ENCODE peak calls at places on chromosomes 4 and X, in nine cellular contexts. One of them, this sample, is unnamed.

GRCh38 chrX:53281321-53281822 is at the start of gene IQSEC2:
- DNase-seq in dorsolateral prefrontal cortex: no peak
- DNase-seq in astrocyte of the hippocampus: peak; percentile 91
- DNase-seq in SK-N-SH: no peak
- DNase-seq in activated naive CD4-positive, alpha-beta T cell treated with anti-CD3 and anti-CD28 coated beads, Interleukin-2, amount 10 ng/mL, durations not matched to agents 7 days and 5 days: no peak
- DNase-seq in KBM-7: peak; percentile 88
- DNase-seq in memory B cell: no peak
- DNase-seq in amniotic stem cell: peak; percentile 45
- DNase-seq in adrenal gland: peak; percentile 90
- DNase-seq in this sample: no peak

GRCh38 chrX:16671005-16671404 is 21.0 kb downstream of the S100G start:
- DNase-seq in memory B cell: no peak
- DNase-seq in KBM-7: peak; percentile 76
- DNase-seq in SK-N-SH: peak; percentile 60
- DNase-seq in dorsolateral prefrontal cortex: no peak
- DNase-seq in adrenal gland: peak; percentile 17
- DNase-seq in activated naive CD4-positive, alpha-beta T cell treated with anti-CD3 and anti-CD28 coated beads, Interleukin-2, amount 10 ng/mL, durations not matched to agents 7 days and 5 days: peak; percentile 50
- DNase-seq in amniotic stem cell: peak; percentile 41
- DNase-seq in astrocyte of the hippocampus: peak; percentile 68
- DNase-seq in this sample: peak; percentile 42

GRCh38 chr4:83782591-83782990 is 246.7 kb downstream of the GPAT3 start:
- DNase-seq in activated naive CD4-positive, alpha-beta T cell treated with anti-CD3 and anti-CD28 coated beads, Interleukin-2, amount 10 ng/mL, durations not matched to agents 7 days and 5 days: no peak
- DNase-seq in SK-N-SH: no peak
- DNase-seq in astrocyte of the hippocampus: no peak
- DNase-seq in KBM-7: no peak
- DNase-seq in amniotic stem cell: no peak
- DNase-seq in memory B cell: no peak
- DNase-seq in dorsolateral prefrontal cortex: no peak
- DNase-seq in adrenal gland: no peak
- DNase-seq in this sample: no peak

GRCh38 chr4:126890994-126891393 is 741.8 kb upstream of the INTU start:
- DNase-seq in memory B cell: no peak
- DNase-seq in dorsolateral prefrontal cortex: no peak
- DNase-seq in activated naive CD4-positive, alpha-beta T cell treated with anti-CD3 and anti-CD28 coated beads, Interleukin-2, amount 10 ng/mL, durations not matched to agents 7 days and 5 days: no peak
- DNase-seq in adrenal gland: no peak
- DNase-seq in amniotic stem cell: no peak
- DNase-seq in KBM-7: no peak
- DNase-seq in SK-N-SH: no peak
- DNase-seq in astrocyte of the hippocampus: no peak
- DNase-seq in this sample: no peak

GRCh38 chr4:19947349-19947748 is 304.4 kb upstream of the SLIT2 start:
- DNase-seq in adrenal gland: no peak
- DNase-seq in memory B cell: no peak
- DNase-seq in KBM-7: no peak
- DNase-seq in astrocyte of the hippocampus: peak; percentile 70
- DNase-seq in SK-N-SH: no peak
- DNase-seq in activated naive CD4-positive, alpha-beta T cell treated with anti-CD3 and anti-CD28 coated beads, Interleukin-2, amount 10 ng/mL, durations not matched to agents 7 days and 5 days: no peak
- DNase-seq in amniotic stem cell: no peak
- DNase-seq in dorsolateral prefrontal cortex: no peak
- DNase-seq in this sample: no peak

GRCh38 chrX:17824980-17825379 is 36.1 kb downstream of the RAI2 start:
- DNase-seq in amniotic stem cell: no peak
- DNase-seq in activated naive CD4-positive, alpha-beta T cell treated with anti-CD3 and anti-CD28 coated beads, Interleukin-2, amount 10 ng/mL, durations not matched to agents 7 days and 5 days: no peak
- DNase-seq in dorsolateral prefrontal cortex: no peak
- DNase-seq in memory B cell: no peak
- DNase-seq in adrenal gland: no peak
- DNase-seq in KBM-7: no peak
- DNase-seq in astrocyte of the hippocampus: no peak
- DNase-seq in SK-N-SH: no peak
- DNase-seq in this sample: no peak

GRCh38 chr4:149823770-149824221 is 8.2 kb upstream of the IQCM start:
- DNase-seq in adrenal gland: no peak
- DNase-seq in astrocyte of the hippocampus: peak; percentile 79
- DNase-seq in KBM-7: no peak
- DNase-seq in memory B cell: no peak
- DNase-seq in activated naive CD4-positive, alpha-beta T cell treated with anti-CD3 and anti-CD28 coated beads, Interleukin-2, amount 10 ng/mL, durations not matched to agents 7 days and 5 days: no peak
- DNase-seq in SK-N-SH: no peak
- DNase-seq in dorsolateral prefrontal cortex: no peak
- DNase-seq in amniotic stem cell: peak; percentile 29
- DNase-seq in this sample: no peak

GRCh38 chr4:3532714-3533336 is 603 bp upstream of the LRPAP1 start:
- DNase-seq in activated naive CD4-positive, alpha-beta T cell treated with anti-CD3 and anti-CD28 coated beads, Interleukin-2, amount 10 ng/mL, durations not matched to agents 7 days and 5 days: no peak
- DNase-seq in astrocyte of the hippocampus: no peak
- DNase-seq in SK-N-SH: no peak
- DNase-seq in dorsolateral prefrontal cortex: no peak
- DNase-seq in amniotic stem cell: no peak
- DNase-seq in adrenal gland: no peak
- DNase-seq in KBM-7: no peak
- DNase-seq in memory B cell: no peak
- DNase-seq in this sample: no peak

GRCh38 chrX:68284281-68284904 is 148.9 kb downstream of the OPHN1 start:
- DNase-seq in astrocyte of the hippocampus: no peak
- DNase-seq in activated naive CD4-positive, alpha-beta T cell treated with anti-CD3 and anti-CD28 coated beads, Interleukin-2, amount 10 ng/mL, durations not matched to agents 7 days and 5 days: no peak
- DNase-seq in SK-N-SH: no peak
- DNase-seq in memory B cell: no peak
- DNase-seq in amniotic stem cell: no peak
- DNase-seq in adrenal gland: no peak
- DNase-seq in dorsolateral prefrontal cortex: no peak
- DNase-seq in KBM-7: no peak
- DNase-seq in this sample: no peak

GRCh38 chrX:141815904-141816303 is 22.2 kb upstream of the MAGEC3 start:
- DNase-seq in dorsolateral prefrontal cortex: no peak
- DNase-seq in adrenal gland: no peak
- DNase-seq in amniotic stem cell: no peak
- DNase-seq in SK-N-SH: no peak
- DNase-seq in KBM-7: no peak
- DNase-seq in activated naive CD4-positive, alpha-beta T cell treated with anti-CD3 and anti-CD28 coated beads, Interleukin-2, amount 10 ng/mL, durations not matched to agents 7 days and 5 days: no peak
- DNase-seq in memory B cell: no peak
- DNase-seq in astrocyte of the hippocampus: no peak
- DNase-seq in this sample: no peak

GRCh38 chr4:107586321-107586720 is 133.7 kb downstream of the PAPSS1 start:
- DNase-seq in activated naive CD4-positive, alpha-beta T cell treated with anti-CD3 and anti-CD28 coated beads, Interleukin-2, amount 10 ng/mL, durations not matched to agents 7 days and 5 days: no peak
- DNase-seq in dorsolateral prefrontal cortex: no peak
- DNase-seq in adrenal gland: no peak
- DNase-seq in amniotic stem cell: no peak
- DNase-seq in KBM-7: no peak
- DNase-seq in astrocyte of the hippocampus: no peak
- DNase-seq in SK-N-SH: no peak
- DNase-seq in memory B cell: no peak
- DNase-seq in this sample: no peak

GRCh38 chr4:176185068-176185467 is 10.3 kb downstream of the SPATA4 start:
- DNase-seq in SK-N-SH: no peak
- DNase-seq in dorsolateral prefrontal cortex: no peak
- DNase-seq in amniotic stem cell: peak; percentile 24
- DNase-seq in memory B cell: no peak
- DNase-seq in adrenal gland: no peak
- DNase-seq in KBM-7: no peak
- DNase-seq in activated naive CD4-positive, alpha-beta T cell treated with anti-CD3 and anti-CD28 coated beads, Interleukin-2, amount 10 ng/mL, durations not matched to agents 7 days and 5 days: no peak
- DNase-seq in astrocyte of the hippocampus: peak; percentile 9
- DNase-seq in this sample: no peak

GRCh38 chr4:161403781-161404180 is 760.0 kb downstream of the FSTL5 start:
- DNase-seq in memory B cell: no peak
- DNase-seq in amniotic stem cell: no peak
- DNase-seq in adrenal gland: no peak
- DNase-seq in dorsolateral prefrontal cortex: no peak
- DNase-seq in astrocyte of the hippocampus: peak; percentile 72
- DNase-seq in KBM-7: no peak
- DNase-seq in activated naive CD4-positive, alpha-beta T cell treated with anti-CD3 and anti-CD28 coated beads, Interleukin-2, amount 10 ng/mL, durations not matched to agents 7 days and 5 days: no peak
- DNase-seq in SK-N-SH: no peak
- DNase-seq in this sample: no peak

GRCh38 chrX:154295664-154296310 is at the start of gene TKTL1:
- DNase-seq in activated naive CD4-positive, alpha-beta T cell treated with anti-CD3 and anti-CD28 coated beads, Interleukin-2, amount 10 ng/mL, durations not matched to agents 7 days and 5 days: no peak
- DNase-seq in KBM-7: no peak
- DNase-seq in amniotic stem cell: no peak
- DNase-seq in memory B cell: no peak
- DNase-seq in astrocyte of the hippocampus: no peak
- DNase-seq in adrenal gland: no peak
- DNase-seq in dorsolateral prefrontal cortex: no peak
- DNase-seq in SK-N-SH: no peak
- DNase-seq in this sample: no peak

GRCh38 chr4:8151165-8151650 is 7.4 kb downstream of the ABLIM2 start:
- DNase-seq in astrocyte of the hippocampus: no peak
- DNase-seq in activated naive CD4-positive, alpha-beta T cell treated with anti-CD3 and anti-CD28 coated beads, Interleukin-2, amount 10 ng/mL, durations not matched to agents 7 days and 5 days: no peak
- DNase-seq in SK-N-SH: no peak
- DNase-seq in dorsolateral prefrontal cortex: no peak
- DNase-seq in memory B cell: no peak
- DNase-seq in amniotic stem cell: no peak
- DNase-seq in KBM-7: no peak
- DNase-seq in adrenal gland: no peak
- DNase-seq in this sample: no peak

GRCh38 chrX:151516538-151517187 is 46.8 kb upstream of the PASD1 start:
- DNase-seq in astrocyte of the hippocampus: no peak
- DNase-seq in activated naive CD4-positive, alpha-beta T cell treated with anti-CD3 and anti-CD28 coated beads, Interleukin-2, amount 10 ng/mL, durations not matched to agents 7 days and 5 days: no peak
- DNase-seq in amniotic stem cell: no peak
- DNase-seq in KBM-7: no peak
- DNase-seq in SK-N-SH: no peak
- DNase-seq in adrenal gland: no peak
- DNase-seq in dorsolateral prefrontal cortex: no peak
- DNase-seq in memory B cell: no peak
- DNase-seq in this sample: no peak

GRCh38 chr4:165873298-165874071 is 448 bp downstream of the TLL1 start:
- DNase-seq in memory B cell: no peak
- DNase-seq in amniotic stem cell: no peak
- DNase-seq in activated naive CD4-positive, alpha-beta T cell treated with anti-CD3 and anti-CD28 coated beads, Interleukin-2, amount 10 ng/mL, durations not matched to agents 7 days and 5 days: no peak
- DNase-seq in astrocyte of the hippocampus: peak; percentile 77
- DNase-seq in dorsolateral prefrontal cortex: peak; percentile 80
- DNase-seq in SK-N-SH: peak; percentile 77
- DNase-seq in KBM-7: peak; percentile 12
- DNase-seq in adrenal gland: peak; percentile 13
- DNase-seq in this sample: no peak

GRCh38 chrX:110322603-110323002 is 4.7 kb upstream of the AMMECR1 start:
- DNase-seq in adrenal gland: no peak
- DNase-seq in astrocyte of the hippocampus: no peak
- DNase-seq in SK-N-SH: no peak
- DNase-seq in activated naive CD4-positive, alpha-beta T cell treated with anti-CD3 and anti-CD28 coated beads, Interleukin-2, amount 10 ng/mL, durations not matched to agents 7 days and 5 days: no peak
- DNase-seq in dorsolateral prefrontal cortex: no peak
- DNase-seq in amniotic stem cell: no peak
- DNase-seq in KBM-7: no peak
- DNase-seq in memory B cell: no peak
- DNase-seq in this sample: no peak

GRCh38 chr4:55186123-55186522 is 60.7 kb upstream of the KDR start:
- DNase-seq in dorsolateral prefrontal cortex: no peak
- DNase-seq in amniotic stem cell: no peak
- DNase-seq in memory B cell: no peak
- DNase-seq in SK-N-SH: no peak
- DNase-seq in astrocyte of the hippocampus: no peak
- DNase-seq in activated naive CD4-positive, alpha-beta T cell treated with anti-CD3 and anti-CD28 coated beads, Interleukin-2, amount 10 ng/mL, durations not matched to agents 7 days and 5 days: no peak
- DNase-seq in adrenal gland: no peak
- DNase-seq in KBM-7: no peak
- DNase-seq in this sample: no peak

GRCh38 chr4:154534296-154534695 is 15.9 kb downstream of the PLRG1 start:
- DNase-seq in dorsolateral prefrontal cortex: no peak
- DNase-seq in KBM-7: no peak
- DNase-seq in amniotic stem cell: no peak
- DNase-seq in adrenal gland: no peak
- DNase-seq in activated naive CD4-positive, alpha-beta T cell treated with anti-CD3 and anti-CD28 coated beads, Interleukin-2, amount 10 ng/mL, durations not matched to agents 7 days and 5 days: no peak
- DNase-seq in memory B cell: no peak
- DNase-seq in astrocyte of the hippocampus: no peak
- DNase-seq in SK-N-SH: no peak
- DNase-seq in this sample: no peak

GRCh38 chrX:9997524-9997923 is 30.4 kb downstream of the CLDN34 start:
- DNase-seq in memory B cell: no peak
- DNase-seq in KBM-7: no peak
- DNase-seq in SK-N-SH: no peak
- DNase-seq in astrocyte of the hippocampus: no peak
- DNase-seq in adrenal gland: no peak
- DNase-seq in amniotic stem cell: no peak
- DNase-seq in activated naive CD4-positive, alpha-beta T cell treated with anti-CD3 and anti-CD28 coated beads, Interleukin-2, amount 10 ng/mL, durations not matched to agents 7 days and 5 days: peak; percentile 40
- DNase-seq in dorsolateral prefrontal cortex: no peak
- DNase-seq in this sample: peak; percentile 12

GRCh38 chr4:86453044-86453501 is 93.2 kb upstream of the MAPK10 start:
- DNase-seq in amniotic stem cell: no peak
- DNase-seq in adrenal gland: no peak
- DNase-seq in KBM-7: peak; percentile 18
- DNase-seq in dorsolateral prefrontal cortex: no peak
- DNase-seq in activated naive CD4-positive, alpha-beta T cell treated with anti-CD3 and anti-CD28 coated beads, Interleukin-2, amount 10 ng/mL, durations not matched to agents 7 days and 5 days: no peak
- DNase-seq in memory B cell: no peak
- DNase-seq in SK-N-SH: no peak
- DNase-seq in astrocyte of the hippocampus: peak; percentile 16
- DNase-seq in this sample: no peak

GRCh38 chr4:7428261-7429068 is 6.3 kb downstream of the PSAPL1 start:
- DNase-seq in memory B cell: no peak
- DNase-seq in activated naive CD4-positive, alpha-beta T cell treated with anti-CD3 and anti-CD28 coated beads, Interleukin-2, amount 10 ng/mL, durations not matched to agents 7 days and 5 days: peak; percentile 15
- DNase-seq in amniotic stem cell: no peak
- DNase-seq in SK-N-SH: peak; percentile 22
- DNase-seq in adrenal gland: peak; percentile 4
- DNase-seq in KBM-7: no peak
- DNase-seq in astrocyte of the hippocampus: peak; percentile 31
- DNase-seq in dorsolateral prefrontal cortex: no peak
- DNase-seq in this sample: no peak

GRCh38 chrX:1599791-1600405 is 8.5 kb downstream of the AKAP17A start:
- DNase-seq in dorsolateral prefrontal cortex: no peak
- DNase-seq in adrenal gland: no peak
- DNase-seq in amniotic stem cell: no peak
- DNase-seq in astrocyte of the hippocampus: no peak
- DNase-seq in activated naive CD4-positive, alpha-beta T cell treated with anti-CD3 and anti-CD28 coated beads, Interleukin-2, amount 10 ng/mL, durations not matched to agents 7 days and 5 days: no peak
- DNase-seq in SK-N-SH: no peak
- DNase-seq in memory B cell: no peak
- DNase-seq in KBM-7: no peak
- DNase-seq in this sample: no peak

GRCh38 chr4:162352580-162353107 is 188.8 kb upstream of the FSTL5 start:
- DNase-seq in astrocyte of the hippocampus: no peak
- DNase-seq in KBM-7: no peak
- DNase-seq in activated naive CD4-positive, alpha-beta T cell treated with anti-CD3 and anti-CD28 coated beads, Interleukin-2, amount 10 ng/mL, durations not matched to agents 7 days and 5 days: no peak
- DNase-seq in adrenal gland: no peak
- DNase-seq in memory B cell: no peak
- DNase-seq in amniotic stem cell: no peak
- DNase-seq in SK-N-SH: no peak
- DNase-seq in dorsolateral prefrontal cortex: peak; percentile 26
- DNase-seq in this sample: no peak

GRCh38 chr4:103718993-103719319 is 829 bp downstream of the TACR3 start:
- DNase-seq in astrocyte of the hippocampus: peak; percentile 9
- DNase-seq in adrenal gland: no peak
- DNase-seq in memory B cell: no peak
- DNase-seq in amniotic stem cell: no peak
- DNase-seq in activated naive CD4-positive, alpha-beta T cell treated with anti-CD3 and anti-CD28 coated beads, Interleukin-2, amount 10 ng/mL, durations not matched to agents 7 days and 5 days: no peak
- DNase-seq in SK-N-SH: no peak
- DNase-seq in KBM-7: no peak
- DNase-seq in dorsolateral prefrontal cortex: no peak
- DNase-seq in this sample: no peak

GRCh38 chrX:24990585-24990984 is 25.2 kb downstream of the ARX start:
- DNase-seq in adrenal gland: no peak
- DNase-seq in memory B cell: no peak
- DNase-seq in SK-N-SH: no peak
- DNase-seq in amniotic stem cell: no peak
- DNase-seq in activated naive CD4-positive, alpha-beta T cell treated with anti-CD3 and anti-CD28 coated beads, Interleukin-2, amount 10 ng/mL, durations not matched to agents 7 days and 5 days: no peak
- DNase-seq in dorsolateral prefrontal cortex: no peak
- DNase-seq in astrocyte of the hippocampus: peak; percentile 50
- DNase-seq in KBM-7: no peak
- DNase-seq in this sample: no peak

This sample was measured in activated CD4-positive, alpha-beta T cell treated with anti-CD3 and anti-CD28 coated beads, Interleukin-2, amount 10 ng/mL, durations not matched to agents 7 days and 5 days.